ENCODE peak calls at places on chromosomes 1 and 21, in nine cellular contexts. B is ovary, X is A549, S is gastrocnemius medialis, G is suprapubic skin, P is tibial nerve, H is stomach, U is H1, V is IMR-90. D is an unnamed sample.

GRCh38 chr1:111988743-111989453 is 570 bp downstream of the KCND3 start:
- DNase-seq in B (no peak), X (no peak), S (no peak), G (no peak), P (no peak), H (peak; percentile 26), U (peak; percentile 69), V (no peak), D (no peak)

GRCh38 chr21:39385299-39386145 is 36.6 kb upstream of the HMGN1 start:
- DNase-seq in B (peak; percentile 89), X (peak; percentile 89), S (peak; percentile 87), G (peak; percentile 88), P (peak; percentile 38), H (peak; percentile 92), U (no peak), V (peak; percentile 75), D (peak; percentile 70)

GRCh38 chr1:207831517-207832327 is 79.2 kb downstream of the CD34 start:
- DNase-seq in B (peak; percentile 29), X (no peak), S (peak; percentile 93), G (peak; percentile 76), P (no peak), H (no peak), U (no peak), V (peak; percentile 75), D (no peak)

GRCh38 chr1:89615676-89616598 is 17.0 kb upstream of the LRRC8C start:
- DNase-seq in B (no peak), X (no peak), S (no peak), G (no peak), P (no peak), H (peak; percentile 39), U (no peak), V (no peak), D (no peak)

GRCh38 chr21:14235101-14235500 is 19.1 kb downstream of the RBM11 start:
- DNase-seq in B (no peak), X (no peak), S (no peak), G (no peak), P (no peak), H (no peak), U (no peak), V (no peak), D (no peak)

GRCh38 chr1:64072089-64072835 is 131.2 kb upstream of the UBE2U start:
- DNase-seq in B (no peak), X (no peak), S (no peak), G (no peak), P (no peak), H (peak; percentile 46), U (no peak), V (peak; percentile 29), D (no peak)

GRCh38 chr1:218478336-218478735 is 133.2 kb downstream of the TGFB2 start:
- DNase-seq in B (no peak), X (no peak), S (no peak), G (no peak), P (no peak), H (no peak), U (no peak), V (peak; percentile 20), D (no peak)

GRCh38 chr1:243731301-243731891 is 118.6 kb downstream of the AKT3 start:
- DNase-seq in B (no peak), X (no peak), S (peak; percentile 30), G (no peak), P (no peak), H (peak; percentile 43), U (no peak), V (peak; percentile 64), D (no peak)

GRCh38 chr21:31173881-31174555 is 135.7 kb upstream of the KRTAP19-8 start:
- DNase-seq in B (no peak), X (no peak), S (peak; percentile 13), G (no peak), P (no peak), H (peak; percentile 38), U (no peak), V (no peak), D (peak; percentile 55)

DNA sequence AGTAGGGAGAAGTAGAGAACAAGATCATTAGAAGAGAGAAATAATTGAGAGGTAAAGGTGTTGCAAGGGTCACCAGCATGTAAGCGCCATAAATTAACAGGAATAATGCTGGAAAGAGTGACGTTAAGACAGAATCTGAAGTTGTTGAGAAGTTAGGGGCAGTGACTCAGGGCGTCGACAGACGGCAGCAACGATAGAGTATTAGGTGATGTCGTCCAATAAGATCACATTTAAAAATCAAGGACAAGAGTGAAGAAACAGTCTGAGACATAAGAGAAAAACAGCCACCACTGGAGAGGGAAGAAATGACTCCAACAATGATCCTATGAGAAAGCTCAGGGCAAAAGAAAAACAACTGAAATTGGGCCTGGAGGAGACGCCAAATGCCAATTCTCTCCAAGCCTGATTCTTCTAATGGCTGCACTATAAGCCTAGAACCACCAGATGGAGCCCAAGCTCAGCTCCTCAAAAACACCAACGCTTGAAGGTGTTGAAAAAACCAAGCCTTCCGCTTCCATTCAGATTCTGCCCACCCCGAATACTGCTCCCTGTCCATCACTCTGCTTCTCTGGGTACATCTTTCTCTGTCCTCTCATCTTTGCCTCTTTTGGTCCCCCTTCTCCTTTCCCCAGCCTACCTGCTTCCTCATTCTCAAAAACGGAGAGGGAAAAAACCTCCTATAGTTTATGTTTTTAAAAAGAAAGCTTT is 70.0 kb downstream of the LUZP1 start:
- DNase-seq in B (peak; percentile 56), X (peak; percentile 36), S (peak; percentile 46), G (no peak), P (peak; percentile 43), H (peak; percentile 66), U (peak; percentile 72), V (peak; percentile 77), D (peak; percentile 58)
- TF ChIP-seq POLR2A in B (no peak), X (no peak), S (no peak), G (no peak), P (no peak), H (no peak), U (no peak), V (peak; percentile 54), D (no peak)

DNA sequence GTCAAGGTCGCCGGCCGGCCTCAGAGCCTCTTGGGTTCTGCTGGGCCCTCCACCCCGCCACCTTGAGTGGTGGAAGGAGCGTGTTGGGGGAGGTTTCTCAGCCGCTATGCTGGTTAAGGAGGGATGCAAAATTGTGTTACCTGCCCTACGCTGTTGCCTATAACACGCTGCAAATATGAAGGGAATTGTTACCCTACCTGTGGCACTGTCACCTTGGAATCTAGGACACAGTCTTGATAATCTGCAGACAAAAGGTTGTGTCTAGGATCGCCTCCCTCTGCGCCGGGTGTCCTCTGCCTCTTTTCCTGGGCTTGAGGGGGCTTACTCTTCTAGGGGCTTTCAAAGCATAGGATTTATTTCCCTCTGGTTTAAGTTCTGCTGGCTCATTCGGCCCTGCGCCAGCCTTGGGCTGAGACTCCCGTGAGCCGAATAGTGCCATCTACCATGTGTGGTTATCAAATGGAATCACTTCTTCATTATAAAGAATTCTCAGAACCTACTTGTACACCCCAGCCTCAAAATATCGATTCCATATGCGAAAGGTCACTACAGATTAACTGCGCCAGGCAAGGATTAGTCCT is 677 bp downstream of the SLC22A15 start:
- DNase-seq in B (no peak), X (no peak), S (no peak), G (no peak), P (no peak), H (no peak), U (no peak), V (no peak), D (no peak)
- H3K4me3 ChIP-seq in B (peak overlapping the region; percentile 50), X (peak overlapping the region; percentile 88), S (peak overlapping the region; percentile 36), G (peak overlapping the region; percentile 80), P (peak overlapping the region; percentile 58), H (peak overlapping the region; percentile 64), U (peak overlapping the region; percentile 77), V (no peak overlapping the region), D (peak overlapping the region; percentile 48)

GRCh38 chr21:15406791-15407190 is 323.0 kb upstream of the USP25 start:
- DNase-seq in B (no peak), X (no peak), S (no peak), G (no peak), P (no peak), H (no peak), U (no peak), V (no peak), D (no peak)

GRCh38 chr21:15414057-15414456 is 315.7 kb upstream of the USP25 start:
- DNase-seq in B (no peak), X (no peak), S (no peak), G (no peak), P (no peak), H (no peak), U (no peak), V (no peak), D (no peak)

GRCh38 chr21:15409031-15409430 is 320.8 kb upstream of the USP25 start:
- DNase-seq in B (no peak), X (no peak), S (no peak), G (no peak), P (no peak), H (no peak), U (no peak), V (no peak), D (no peak)

GRCh38 chr21:15408089-15408488 is 321.7 kb upstream of the USP25 start:
- DNase-seq in B (no peak), X (no peak), S (no peak), G (no peak), P (no peak), H (no peak), U (no peak), V (no peak), D (no peak)

DNA sequence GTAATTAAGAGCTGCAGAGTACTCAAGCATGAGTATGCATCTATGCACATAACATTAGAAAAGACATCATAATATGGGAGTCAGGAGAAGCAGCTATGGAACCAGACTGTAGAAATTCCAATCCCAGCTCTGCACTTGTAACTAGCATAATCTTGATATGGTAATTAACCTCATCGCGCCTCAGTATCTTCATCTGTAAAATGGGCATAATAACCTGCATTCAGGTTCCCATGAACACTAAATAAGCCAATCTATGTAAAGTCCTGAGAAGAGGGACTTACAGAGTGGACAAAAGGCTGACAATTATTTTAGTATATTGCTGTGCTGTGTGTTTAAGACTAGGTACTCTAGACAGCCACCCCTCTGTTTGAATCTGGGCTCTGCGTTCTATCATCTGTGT is 318.9 kb upstream of the USP25 start:
- DNase-seq in B (no peak), X (no peak), S (no peak), G (no peak), P (no peak), H (no peak), U (no peak), V (no peak), D (no peak)
- H3K9me3 ChIP-seq in B (no peaks in the 10 kb centered on the region), X (no peaks in the 10 kb centered on the region), S (no peaks in the 10 kb centered on the region), G (no peaks in the 10 kb centered on the region), P (peaks cover 3% of the 10 kb centered on the region), H (no peaks in the 10 kb centered on the region), U (no peaks in the 10 kb centered on the region), V (no peaks in the 10 kb centered on the region), D (no peaks in the 10 kb centered on the region)

GRCh38 chr21:43777953-43778352 is 1.8 kb upstream of the CSTB start:
- DNase-seq in B (no peak), X (no peak), S (no peak), G (no peak), P (no peak), H (no peak), U (no peak), V (no peak), D (no peak)

GRCh38 chr21:43775190-43775589 is 918 bp downstream of the CSTB start:
- DNase-seq in B (no peak), X (no peak), S (no peak), G (no peak), P (no peak), H (no peak), U (no peak), V (no peak), D (no peak)

GRCh38 chr21:43774163-43774562 is 1.9 kb downstream of the CSTB start:
- DNase-seq in B (no peak), X (no peak), S (no peak), G (no peak), P (no peak), H (no peak), U (no peak), V (no peak), D (no peak)

GRCh38 chr21:43778469-43779335 is 2.6 kb upstream of the CSTB start:
- DNase-seq in B (no peak), X (no peak), S (no peak), G (no peak), P (no peak), H (no peak), U (no peak), V (peak; percentile 29), D (no peak)

GRCh38 chr21:43775795-43776430 is at the start of gene CSTB:
- DNase-seq in B (peak; percentile 89), X (peak; percentile 53), S (peak; percentile 69), G (peak; percentile 94), P (peak; percentile 74), H (peak; percentile 80), U (peak; percentile 95), V (peak; percentile 38), D (peak; percentile 78)
- TF ChIP-seq POLR2A in B (peak; percentile 65), X (peak; percentile 74), S (peak; percentile 61), G (no peak), P (peak; percentile 53), H (no peak), U (no peak), V (peak; percentile 69), D (peak; percentile 65)